ENCODE peak calls at places on chromosomes 13 and 19, in seven cellular contexts. F, E, I, B, L, S and H are unnamed samples.

GRCh38 chr13:85377783-85378182 is 421.4 kb downstream of the SLITRK6 start:
- DNase-seq in S (no peak), L (no peak), B (no peak), F (no peak), I (no peak), E (no peak), H (no peak)

GRCh38 chr19:9309974-9310446 is 372 bp upstream of the ZNF699 start:
- DNase-seq in L (peak), S (peak), I (peak), B (peak), E (peak), F (no peak), H (peak)

GRCh38 chr19:12721656-12722565 is 1.8 kb downstream of the TNPO2 start:
- DNase-seq in E (peak), B (peak), F (peak), L (peak), I (peak), S (no peak), H (peak)

GRCh38 chr19:41265376-41266153 is 1.4 kb downstream of the HNRNPUL1 start:
- DNase-seq in B (peak), S (no peak), I (peak), F (peak), E (no peak), L (peak), H (peak)

GRCh38 chr13:99585609-99586008 is 84.3 kb downstream of the TM9SF2 start:
- DNase-seq in I (no peak), E (no peak), S (no peak), F (no peak), L (no peak), B (no peak), H (peak)

GRCh38 chr19:51161266-51161665 is 19.2 kb downstream of the SIGLEC7 start:
- DNase-seq in B (no peak), E (no peak), I (no peak), S (no peak), F (no peak), L (no peak), H (no peak)

GRCh38 chr13:112795277-112795676 is 105.4 kb downstream of the ATP11A start:
- DNase-seq in S (no peak), I (no peak), F (no peak), E (no peak), B (no peak), L (no peak), H (no peak)

GRCh38 chr19:13001502-13002388 is 6.5 kb downstream of the NFIX start:
- DNase-seq in L (no peak), E (peak), I (peak), F (peak), B (peak), S (no peak), H (peak)

GRCh38 chr19:12938536-12939291 is at the start of gene CALR:
- DNase-seq in E (peak), F (no peak), S (no peak), B (no peak), I (peak), L (no peak), H (peak)

GRCh38 chr13:113083402-113084061 is 22.1 kb upstream of the F7 start:
- DNase-seq in F (no peak), L (no peak), E (peak), I (no peak), S (peak), B (peak), H (peak)

GRCh38 chr13:30113983-30114491 is 193.3 kb downstream of the KATNAL1 start:
- DNase-seq in L (peak), F (no peak), E (no peak), B (no peak), I (no peak), S (no peak), H (peak)

GRCh38 chr13:31044658-31045620 is 112.5 kb downstream of the TEX26 start:
- DNase-seq in I (no peak), S (no peak), L (no peak), E (no peak), B (no peak), F (peak), H (no peak)

GRCh38 chr19:48813123-48813911 is 2.5 kb upstream of the BCAT2 start:
- DNase-seq in I (no peak), S (no peak), L (no peak), F (no peak), B (peak), E (no peak), H (no peak)

GRCh38 chr13:24232474-24232873 is 72.0 kb downstream of the SPATA13 start:
- DNase-seq in B (no peak), S (no peak), F (no peak), L (no peak), I (no peak), E (no peak), H (no peak)
- TF ChIP-seq CTCF in B (no peak), S (no peak), F (no peak), L (no peak), I (no peak), E (no peak), H (no peak)

GRCh38 chr19:4316940-4317339 is 12.5 kb downstream of the FSD1 start:
- DNase-seq in F (no peak), B (no peak), E (no peak), L (no peak), I (no peak), S (no peak), H (no peak)

GRCh38 chr19:4318460-4318859 is 14.1 kb downstream of the FSD1 start:
- DNase-seq in F (no peak), E (no peak), L (no peak), B (no peak), S (no peak), I (no peak), H (no peak)

GRCh38 chr19:4322942-4323665 is 15.5 kb downstream of the STAP2 start:
- DNase-seq in S (no peak), L (peak), B (peak), I (no peak), E (no peak), F (no peak), H (no peak)

GRCh38 chr19:4320419-4320818 is 16.0 kb downstream of the FSD1 start:
- DNase-seq in I (no peak), E (no peak), F (no peak), S (no peak), B (no peak), L (no peak), H (no peak)

DNA sequence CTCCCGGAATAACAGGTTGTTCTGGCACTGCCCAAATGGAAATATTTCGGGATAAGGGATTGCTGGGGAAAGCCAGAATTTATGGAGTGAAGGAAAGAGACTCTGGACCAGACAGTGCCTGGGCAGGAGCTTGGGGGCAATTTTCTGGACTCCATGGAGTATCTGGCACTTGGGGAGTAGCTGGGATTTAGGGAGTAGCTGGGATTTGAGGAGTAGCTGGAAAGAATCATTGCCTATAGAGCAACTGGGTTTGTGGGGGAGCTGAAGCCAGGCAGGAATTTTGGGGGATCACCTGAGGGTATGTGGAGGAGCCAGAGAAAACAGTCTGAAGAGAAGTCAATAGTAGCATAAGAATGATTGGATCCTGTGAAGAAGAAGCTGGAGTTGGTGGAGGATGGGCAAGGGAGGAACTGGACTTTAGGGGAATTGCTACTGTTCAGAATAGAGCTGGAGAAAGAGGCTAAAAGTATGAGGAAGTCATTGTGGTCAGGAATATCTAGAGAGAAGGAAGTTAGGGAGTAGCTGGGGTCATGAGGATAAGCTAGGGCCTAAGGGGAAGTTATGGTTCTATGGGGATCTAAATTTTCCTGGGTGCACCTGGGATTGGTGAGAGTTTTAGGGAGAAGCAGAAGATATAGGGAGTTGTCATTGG is 14.8 kb downstream of the FSD1 start:
- DNase-seq in S (no peak), L (no peak), F (no peak), B (no peak), E (no peak), I (no peak), H (no peak)
- H3K4me3 ChIP-seq in S (no peak), L (no peak), F (no peak), B (no peak), E (no peak), I (no peak), H (no peak)

GRCh38 chr13:102033316-102033715 is 368.5 kb downstream of the FGF14 start:
- DNase-seq in L (no peak), F (no peak), E (no peak), B (no peak), I (no peak), S (no peak), H (no peak)
- TF ChIP-seq CTCF in L (no peak), F (no peak), E (no peak), B (no peak), I (no peak), S (no peak), H (no peak)

DNA sequence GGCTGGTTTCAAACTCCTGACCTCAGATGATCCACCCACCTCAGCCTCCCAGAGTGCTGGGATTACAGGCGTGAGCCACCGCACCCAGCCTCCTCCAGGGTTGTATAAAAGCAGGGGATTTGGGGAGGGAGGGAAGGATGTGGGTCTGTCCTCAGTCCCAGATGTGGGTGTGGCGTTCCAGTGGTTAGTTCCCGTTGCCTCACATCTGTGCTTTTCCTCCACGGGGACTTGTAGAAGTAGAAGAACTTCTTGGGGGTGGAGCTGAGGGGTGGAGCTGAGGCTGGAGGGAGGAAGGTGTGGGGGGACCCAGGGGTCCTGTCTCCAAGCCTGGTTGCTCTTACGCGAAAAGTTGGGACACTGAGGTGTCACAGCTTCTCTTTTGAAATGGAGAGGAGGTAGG is 514 bp upstream of the MCEMP1 start:
- DNase-seq in F (no peak), S (no peak), E (peak), I (no peak), L (no peak), B (no peak), H (no peak)
- H3K4me3 ChIP-seq in F (no peak), S (no peak), E (no peak), I (no peak), L (no peak), B (no peak), H (no peak)

DNA sequence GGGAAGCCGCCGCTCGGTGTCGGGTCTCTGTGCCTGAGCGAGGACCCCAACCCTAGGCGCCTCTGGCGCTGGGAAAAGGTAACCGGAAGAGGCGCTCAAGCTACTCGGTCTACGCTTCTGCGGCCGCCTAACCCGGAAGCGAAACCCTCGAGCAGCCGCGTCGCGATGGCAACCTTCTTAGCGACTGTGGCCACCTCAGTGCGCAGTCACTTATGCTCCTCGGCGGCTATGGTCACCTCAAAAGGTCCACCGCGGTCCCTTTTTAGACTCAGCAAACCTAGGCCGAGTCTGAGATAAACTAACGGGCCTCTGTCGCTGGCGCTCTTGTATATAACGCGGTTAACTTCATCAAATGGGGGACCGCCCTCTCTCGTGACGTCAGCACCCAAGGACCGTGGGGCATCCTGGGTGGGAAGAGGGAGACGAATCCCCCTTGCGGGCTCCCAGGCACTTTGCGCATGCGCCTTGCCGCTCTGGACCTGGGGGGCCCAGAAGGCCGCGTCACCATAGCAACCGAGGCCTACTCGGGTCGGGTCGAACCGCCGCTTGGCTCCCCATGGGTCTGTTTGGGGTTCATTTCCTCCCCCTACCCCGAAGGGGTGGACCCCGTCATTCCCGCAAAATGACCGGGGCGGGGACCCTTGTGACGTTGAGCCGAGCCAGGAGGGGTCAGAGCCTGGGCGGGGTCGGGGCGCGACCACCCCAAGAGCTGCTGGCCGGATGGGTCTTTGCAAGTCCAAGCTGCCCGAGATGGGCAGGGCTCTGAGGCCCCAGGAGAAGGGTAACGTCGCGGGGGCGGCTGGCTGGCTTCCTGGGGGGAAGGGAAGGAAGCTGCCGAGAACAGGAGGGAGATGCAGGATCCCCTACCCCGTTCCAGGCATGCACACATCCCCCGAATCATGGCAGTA is at the start of gene GTF2F1:
- DNase-seq in B (peak), F (peak), I (peak), S (peak), L (peak), E (peak), H (peak)
- TF ChIP-seq CTCF in B (no peak), F (peak), I (no peak), S (no peak), L (no peak), E (peak), H (peak)

GRCh38 chr19:42271045-42271419 is 2.0 kb downstream of the CIC start:
- DNase-seq in B (no peak), L (no peak), I (no peak), F (no peak), E (peak), S (no peak), H (no peak)
- H3K4me3 ChIP-seq in B (peak), L (no peak), I (peak), F (peak), E (peak), S (peak), H (peak)

GRCh38 chr19:858868-859843 is at the start of gene CFD:
- DNase-seq in S (peak), B (peak), E (peak), I (no peak), L (no peak), F (no peak), H (no peak)

GRCh38 chr19:862529-863304 is 3.3 kb downstream of the CFD start:
- DNase-seq in E (peak), I (peak), B (peak), L (peak), S (peak), F (peak), H (no peak)

GRCh38 chr19:861756-862528 is 2.5 kb downstream of the CFD start:
- DNase-seq in L (peak), E (no peak), B (peak), S (no peak), I (peak), F (peak), H (no peak)

GRCh38 chr19:861099-861755 is 1.8 kb downstream of the CFD start:
- DNase-seq in S (no peak), F (no peak), L (no peak), B (no peak), I (no peak), E (no peak), H (no peak)

GRCh38 chr19:860481-861098 is 1.1 kb downstream of the CFD start:
- DNase-seq in F (peak), E (peak), S (peak), L (peak), B (peak), I (peak), H (peak)
- TF ChIP-seq CTCF in F (peak), E (no peak), S (peak), L (peak), B (peak), I (no peak), H (peak)

DNA sequence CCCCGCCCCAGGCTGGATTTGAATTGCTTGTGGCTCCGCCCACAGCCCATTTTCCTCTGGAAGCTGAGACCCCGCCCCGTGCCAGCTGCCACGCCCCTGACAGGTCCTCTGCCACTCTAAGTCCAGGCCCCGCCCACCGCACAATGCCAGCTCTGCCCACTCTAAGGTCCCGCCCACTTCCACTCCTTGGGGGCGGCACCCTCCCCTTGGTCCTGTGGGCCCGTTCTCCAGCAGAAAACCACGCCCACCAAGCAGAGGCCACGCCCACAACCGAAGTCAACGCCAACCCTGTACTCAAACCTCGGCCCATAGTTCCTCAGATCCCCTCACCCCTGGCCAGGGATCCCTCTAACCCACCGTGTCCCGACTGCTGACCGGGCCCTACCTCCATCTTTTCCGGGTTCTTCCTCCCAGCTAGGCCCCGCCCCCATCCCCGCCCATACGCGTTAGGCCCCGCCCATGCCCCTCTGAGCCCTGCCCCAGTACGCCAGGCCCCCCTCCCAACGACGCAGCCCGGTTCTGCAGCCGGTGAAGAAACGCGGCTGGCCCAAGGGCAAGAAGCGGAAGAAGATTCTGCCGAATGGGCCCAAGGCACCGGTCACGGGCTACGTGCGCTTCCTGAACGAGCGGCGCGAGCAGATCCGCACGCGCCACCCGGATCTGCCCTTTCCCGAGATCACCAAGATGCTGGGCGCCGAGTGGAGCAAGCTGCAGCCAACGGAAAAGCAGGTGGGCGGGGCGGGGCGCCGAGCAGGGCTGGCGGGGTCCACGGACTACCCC is 1.3 kb downstream of the HMG20B start:
- DNase-seq in F (peak), B (peak), S (peak), L (peak), E (peak), I (peak), H (peak)
- H3K4me3 ChIP-seq in F (peak), B (peak), S (peak), L (peak), E (peak), I (peak), H (peak)

DNA sequence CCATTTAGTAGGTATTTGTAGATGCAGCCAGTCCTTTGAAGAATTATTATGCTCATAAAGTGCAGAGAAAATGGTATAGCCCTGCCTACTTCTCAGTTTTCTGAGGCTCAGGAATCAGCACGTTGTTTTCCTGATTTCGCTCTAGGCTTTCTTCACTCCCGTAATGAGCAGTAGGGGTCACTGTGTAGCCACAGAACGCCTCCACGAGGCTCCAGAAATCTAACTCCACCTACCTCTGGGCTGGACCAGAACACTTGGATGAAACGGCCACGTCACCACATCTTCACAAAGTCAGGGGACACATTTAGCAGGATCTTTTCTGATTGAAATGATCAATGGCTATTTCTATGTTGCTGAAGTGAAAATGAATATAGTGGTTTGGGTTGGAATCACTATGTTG is 49.8 kb upstream of the GTF3A start:
- DNase-seq in B (no peak), I (peak), F (peak), E (peak), L (peak), S (peak), H (peak)
- TF ChIP-seq CTCF in B (peak), I (peak), F (peak), E (peak), L (peak), S (peak), H (peak)

DNA sequence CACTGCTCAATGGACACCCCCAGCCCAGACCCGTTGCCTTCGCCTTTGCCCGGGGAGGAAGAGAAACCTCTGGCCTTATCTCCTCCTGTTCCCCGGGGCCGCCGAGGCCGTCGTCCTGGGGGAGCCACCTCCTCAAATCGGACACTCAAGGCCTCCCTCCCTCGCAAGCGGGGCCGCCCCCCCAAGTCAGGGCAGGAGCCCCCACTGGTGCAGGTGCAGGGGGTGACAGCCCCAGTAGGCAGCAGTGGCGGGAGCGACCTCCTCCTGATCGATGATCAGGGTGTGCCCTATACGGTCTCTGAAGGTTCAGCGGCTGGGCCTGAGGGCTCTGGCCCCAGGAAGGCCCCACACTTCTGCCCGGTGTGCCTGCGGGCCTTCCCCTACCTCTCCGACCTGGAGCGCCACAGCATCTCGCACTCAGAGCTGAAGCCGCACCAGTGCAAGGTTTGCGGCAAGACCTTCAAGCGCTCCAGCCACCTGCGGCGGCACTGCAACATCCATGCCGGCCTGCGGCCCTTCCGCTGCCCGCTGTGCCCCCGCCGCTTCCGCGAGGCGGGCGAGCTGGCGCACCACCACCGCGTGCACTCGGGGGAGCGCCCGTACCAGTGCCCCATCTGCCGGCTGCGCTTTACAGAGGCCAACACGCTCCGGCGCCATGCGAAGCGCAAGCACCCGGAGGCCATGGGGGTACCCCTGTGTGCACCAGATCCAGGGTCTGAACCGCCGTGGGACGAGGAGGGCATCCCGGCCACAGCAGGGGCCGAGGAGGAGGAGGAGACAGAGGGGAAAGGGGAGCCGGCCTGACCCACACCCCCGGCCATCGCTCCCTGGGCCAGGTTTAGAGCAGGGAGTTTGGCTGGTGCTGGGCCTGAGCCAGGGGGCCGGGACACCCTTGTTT is 2.3 kb downstream of the ZNF524 start:
- DNase-seq in E (no peak), S (no peak), I (no peak), L (no peak), B (peak), F (no peak), H (no peak)
- H3K4me3 ChIP-seq in E (no peak), S (no peak), I (no peak), L (no peak), B (no peak), F (no peak), H (no peak)